ENCODE peak calls at places on chromosomes 16 and 17, in seven cellular contexts. One of them, this sample, is unnamed.

GRCh38 chr17:27631409-27631755 is 394 bp downstream of the LGALS9 start:
- DNase-seq in Right ventricle myocardium inferior: no peak
- DNase-seq in endothelial cell: no peak
- DNase-seq in activated CD4-positive, alpha-beta T cell treated with anti-CD3 and anti-CD28 coated beads, Interleukin-2, amount 50 U/mL, for 1 hour: no peak
- DNase-seq in anterior cingulate cortex: no peak
- DNase-seq in germinal center: peak; percentile 48
- DNase-seq in pancreas: no peak
- DNase-seq in this sample: no peak

GRCh38 chr17:62067165-62068145 is 2.4 kb upstream of the MED13 start:
- DNase-seq in Right ventricle myocardium inferior: no peak
- DNase-seq in endothelial cell: no peak
- DNase-seq in activated CD4-positive, alpha-beta T cell treated with anti-CD3 and anti-CD28 coated beads, Interleukin-2, amount 50 U/mL, for 1 hour: no peak
- DNase-seq in anterior cingulate cortex: no peak
- DNase-seq in germinal center: no peak
- DNase-seq in pancreas: no peak
- DNase-seq in this sample: no peak

GRCh38 chr16:85371948-85372347 is 241.2 kb upstream of the GSE1 start:
- DNase-seq in Right ventricle myocardium inferior: no peak
- DNase-seq in endothelial cell: no peak
- DNase-seq in activated CD4-positive, alpha-beta T cell treated with anti-CD3 and anti-CD28 coated beads, Interleukin-2, amount 50 U/mL, for 1 hour: no peak
- DNase-seq in anterior cingulate cortex: no peak
- DNase-seq in germinal center: no peak
- DNase-seq in pancreas: no peak
- DNase-seq in this sample: no peak

GRCh38 chr16:83599789-83600462 is 207.9 kb upstream of the HSBP1 start:
- DNase-seq in Right ventricle myocardium inferior: no peak
- DNase-seq in endothelial cell: no peak
- DNase-seq in activated CD4-positive, alpha-beta T cell treated with anti-CD3 and anti-CD28 coated beads, Interleukin-2, amount 50 U/mL, for 1 hour: no peak
- DNase-seq in anterior cingulate cortex: no peak
- DNase-seq in germinal center: no peak
- DNase-seq in pancreas: no peak
- DNase-seq in this sample: no peak

GRCh38 chr17:20774472-20775135 is 195.1 kb downstream of the CDRT15L2 start:
- DNase-seq in Right ventricle myocardium inferior: no peak
- DNase-seq in endothelial cell: no peak
- DNase-seq in activated CD4-positive, alpha-beta T cell treated with anti-CD3 and anti-CD28 coated beads, Interleukin-2, amount 50 U/mL, for 1 hour: no peak
- DNase-seq in anterior cingulate cortex: no peak
- DNase-seq in germinal center: no peak
- DNase-seq in pancreas: no peak
- DNase-seq in this sample: no peak

GRCh38 chr17:45839442-45839841 is 5.2 kb upstream of the SPPL2C start:
- DNase-seq in Right ventricle myocardium inferior: no peak
- DNase-seq in endothelial cell: no peak
- DNase-seq in activated CD4-positive, alpha-beta T cell treated with anti-CD3 and anti-CD28 coated beads, Interleukin-2, amount 50 U/mL, for 1 hour: no peak
- DNase-seq in anterior cingulate cortex: no peak
- DNase-seq in germinal center: no peak
- DNase-seq in pancreas: no peak
- DNase-seq in this sample: no peak

GRCh38 chr16:85381738-85382592 is 231.2 kb upstream of the GSE1 start:
- DNase-seq in Right ventricle myocardium inferior: peak; percentile 41
- DNase-seq in endothelial cell: no peak
- DNase-seq in activated CD4-positive, alpha-beta T cell treated with anti-CD3 and anti-CD28 coated beads, Interleukin-2, amount 50 U/mL, for 1 hour: no peak
- DNase-seq in anterior cingulate cortex: no peak
- DNase-seq in germinal center: no peak
- DNase-seq in pancreas: no peak
- DNase-seq in this sample: peak; percentile 91

GRCh38 chr17:65967372-65967771 is 224.6 kb downstream of the CEP112 start:
- DNase-seq in Right ventricle myocardium inferior: no peak
- DNase-seq in endothelial cell: no peak
- DNase-seq in activated CD4-positive, alpha-beta T cell treated with anti-CD3 and anti-CD28 coated beads, Interleukin-2, amount 50 U/mL, for 1 hour: no peak
- DNase-seq in anterior cingulate cortex: no peak
- DNase-seq in germinal center: no peak
- DNase-seq in pancreas: no peak
- DNase-seq in this sample: no peak

GRCh38 chr17:17206913-17207368 is 808 bp upstream of the PLD6 start:
- DNase-seq in Right ventricle myocardium inferior: no peak
- DNase-seq in endothelial cell: no peak
- DNase-seq in activated CD4-positive, alpha-beta T cell treated with anti-CD3 and anti-CD28 coated beads, Interleukin-2, amount 50 U/mL, for 1 hour: no peak
- DNase-seq in anterior cingulate cortex: no peak
- DNase-seq in germinal center: no peak
- DNase-seq in pancreas: no peak
- DNase-seq in this sample: no peak

GRCh38 chr17:73744411-73744810 is 100.2 kb upstream of the SDK2 start:
- DNase-seq in Right ventricle myocardium inferior: no peak
- DNase-seq in endothelial cell: no peak
- DNase-seq in activated CD4-positive, alpha-beta T cell treated with anti-CD3 and anti-CD28 coated beads, Interleukin-2, amount 50 U/mL, for 1 hour: no peak
- DNase-seq in anterior cingulate cortex: no peak
- DNase-seq in germinal center: no peak
- DNase-seq in pancreas: no peak
- DNase-seq in this sample: no peak

GRCh38 chr17:40095356-40095943 is 4.9 kb downstream of the NR1D1 start:
- DNase-seq in Right ventricle myocardium inferior: no peak
- DNase-seq in endothelial cell: no peak
- DNase-seq in activated CD4-positive, alpha-beta T cell treated with anti-CD3 and anti-CD28 coated beads, Interleukin-2, amount 50 U/mL, for 1 hour: no peak
- DNase-seq in anterior cingulate cortex: no peak
- DNase-seq in germinal center: no peak
- DNase-seq in pancreas: no peak
- DNase-seq in this sample: no peak

GRCh38 chr16:8628981-8629725 is 7.7 kb downstream of the METTL22 start:
- DNase-seq in Right ventricle myocardium inferior: no peak
- DNase-seq in endothelial cell: no peak
- DNase-seq in activated CD4-positive, alpha-beta T cell treated with anti-CD3 and anti-CD28 coated beads, Interleukin-2, amount 50 U/mL, for 1 hour: no peak
- DNase-seq in anterior cingulate cortex: no peak
- DNase-seq in germinal center: no peak
- DNase-seq in pancreas: no peak
- DNase-seq in this sample: no peak

GRCh38 chr17:9408381-9408780 is 167.2 kb downstream of the STX8 start:
- DNase-seq in Right ventricle myocardium inferior: no peak
- DNase-seq in endothelial cell: no peak
- DNase-seq in activated CD4-positive, alpha-beta T cell treated with anti-CD3 and anti-CD28 coated beads, Interleukin-2, amount 50 U/mL, for 1 hour: no peak
- DNase-seq in anterior cingulate cortex: no peak
- DNase-seq in germinal center: no peak
- DNase-seq in pancreas: no peak
- DNase-seq in this sample: no peak

GRCh38 chr17:41618341-41619161 is 5.8 kb downstream of the KRT17 start:
- DNase-seq in Right ventricle myocardium inferior: peak; percentile 30
- DNase-seq in endothelial cell: no peak
- DNase-seq in activated CD4-positive, alpha-beta T cell treated with anti-CD3 and anti-CD28 coated beads, Interleukin-2, amount 50 U/mL, for 1 hour: no peak
- DNase-seq in anterior cingulate cortex: no peak
- DNase-seq in germinal center: no peak
- DNase-seq in pancreas: no peak
- DNase-seq in this sample: peak; percentile 66

GRCh38 chr17:75783069-75783783 is 1.4 kb upstream of the UNK start:
- DNase-seq in Right ventricle myocardium inferior: no peak
- DNase-seq in endothelial cell: no peak
- DNase-seq in activated CD4-positive, alpha-beta T cell treated with anti-CD3 and anti-CD28 coated beads, Interleukin-2, amount 50 U/mL, for 1 hour: no peak
- DNase-seq in anterior cingulate cortex: no peak
- DNase-seq in germinal center: peak; percentile 48
- DNase-seq in pancreas: no peak
- DNase-seq in this sample: no peak

GRCh38 chr17:322006-322780 is 30.4 kb downstream of the RPH3AL start:
- DNase-seq in Right ventricle myocardium inferior: peak; percentile 62
- DNase-seq in endothelial cell: no peak
- DNase-seq in activated CD4-positive, alpha-beta T cell treated with anti-CD3 and anti-CD28 coated beads, Interleukin-2, amount 50 U/mL, for 1 hour: no peak
- DNase-seq in anterior cingulate cortex: no peak
- DNase-seq in germinal center: no peak
- DNase-seq in pancreas: no peak
- DNase-seq in this sample: peak; percentile 52

GRCh38 chr16:57892447-57893096 is 78.4 kb downstream of the CNGB1 start:
- DNase-seq in Right ventricle myocardium inferior: peak; percentile 77
- DNase-seq in endothelial cell: no peak
- DNase-seq in activated CD4-positive, alpha-beta T cell treated with anti-CD3 and anti-CD28 coated beads, Interleukin-2, amount 50 U/mL, for 1 hour: no peak
- DNase-seq in anterior cingulate cortex: no peak
- DNase-seq in germinal center: no peak
- DNase-seq in pancreas: peak; percentile 32
- DNase-seq in this sample: no peak

GRCh38 chr17:20043034-20043433 is 33.9 kb downstream of the SPECC1 start:
- DNase-seq in Right ventricle myocardium inferior: no peak
- DNase-seq in endothelial cell: no peak
- DNase-seq in activated CD4-positive, alpha-beta T cell treated with anti-CD3 and anti-CD28 coated beads, Interleukin-2, amount 50 U/mL, for 1 hour: no peak
- DNase-seq in anterior cingulate cortex: no peak
- DNase-seq in germinal center: no peak
- DNase-seq in pancreas: no peak
- DNase-seq in this sample: no peak

GRCh38 chr16:72066747-72067146 is 3.7 kb downstream of the HPR start:
- DNase-seq in Right ventricle myocardium inferior: no peak
- DNase-seq in endothelial cell: peak; percentile 19
- DNase-seq in activated CD4-positive, alpha-beta T cell treated with anti-CD3 and anti-CD28 coated beads, Interleukin-2, amount 50 U/mL, for 1 hour: no peak
- DNase-seq in anterior cingulate cortex: no peak
- DNase-seq in germinal center: peak; percentile 24
- DNase-seq in pancreas: no peak
- DNase-seq in this sample: no peak

This sample was measured in islet precursor cell.